ENCODE peak calls at places on chromosomes 12 and 14, in seven cellular contexts. One of them, this sample, is unnamed.

GRCh38 chr12:2792670-2793500 is 1.9 kb upstream of the FKBP4 start:
- DNase-seq in cardiac fibroblast: no peak
- DNase-seq in right atrium auricular region: no peak
- DNase-seq in astrocyte of the spinal cord: no peak
- DNase-seq in fibroblast of pulmonary artery: no peak
- DNase-seq in HCT116: no peak
- DNase-seq in A549: no peak
- DNase-seq in this sample: no peak

GRCh38 chr12:105773501-105773900 is 365.3 kb downstream of the NUAK1 start:
- DNase-seq in cardiac fibroblast: no peak
- DNase-seq in right atrium auricular region: no peak
- DNase-seq in astrocyte of the spinal cord: no peak
- DNase-seq in fibroblast of pulmonary artery: no peak
- DNase-seq in HCT116: no peak
- DNase-seq in A549: no peak
- DNase-seq in this sample: no peak

GRCh38 chr12:2169964-2170363 is 117.2 kb downstream of the CACNA1C start:
- DNase-seq in cardiac fibroblast: no peak
- DNase-seq in right atrium auricular region: no peak
- DNase-seq in astrocyte of the spinal cord: peak
- DNase-seq in fibroblast of pulmonary artery: no peak
- DNase-seq in HCT116: no peak
- DNase-seq in A549: no peak
- DNase-seq in this sample: no peak

GRCh38 chr14:90907178-90907577 is 90.9 kb upstream of the TTC7B start:
- DNase-seq in cardiac fibroblast: no peak
- DNase-seq in right atrium auricular region: no peak
- DNase-seq in astrocyte of the spinal cord: no peak
- DNase-seq in fibroblast of pulmonary artery: no peak
- DNase-seq in HCT116: no peak
- DNase-seq in A549: no peak
- DNase-seq in this sample: no peak

GRCh38 chr14:98754343-98755025 is 517.5 kb downstream of the BCL11B start:
- DNase-seq in cardiac fibroblast: no peak
- DNase-seq in right atrium auricular region: no peak
- DNase-seq in astrocyte of the spinal cord: peak
- DNase-seq in fibroblast of pulmonary artery: no peak
- DNase-seq in HCT116: no peak
- DNase-seq in A549: no peak
- DNase-seq in this sample: peak

GRCh38 chr12:6146951-6147350 is 22.5 kb upstream of the VWF start:
- DNase-seq in cardiac fibroblast: no peak
- DNase-seq in right atrium auricular region: no peak
- DNase-seq in astrocyte of the spinal cord: no peak
- DNase-seq in fibroblast of pulmonary artery: no peak
- DNase-seq in HCT116: no peak
- DNase-seq in A549: no peak
- DNase-seq in this sample: peak

GRCh38 chr14:103319422-103319821 is 14.6 kb upstream of the EIF5 start:
- DNase-seq in cardiac fibroblast: no peak
- DNase-seq in right atrium auricular region: no peak
- DNase-seq in astrocyte of the spinal cord: no peak
- DNase-seq in fibroblast of pulmonary artery: no peak
- DNase-seq in HCT116: no peak
- DNase-seq in A549: no peak
- DNase-seq in this sample: no peak

GRCh38 chr14:48874701-48875100 is 711.5 kb downstream of the RPS29 start:
- DNase-seq in cardiac fibroblast: no peak
- DNase-seq in right atrium auricular region: no peak
- DNase-seq in astrocyte of the spinal cord: no peak
- DNase-seq in fibroblast of pulmonary artery: no peak
- DNase-seq in HCT116: no peak
- DNase-seq in A549: no peak
- DNase-seq in this sample: no peak

GRCh38 chr12:19000836-19001235 is 128.7 kb upstream of the PLEKHA5 start:
- DNase-seq in cardiac fibroblast: no peak
- DNase-seq in right atrium auricular region: no peak
- DNase-seq in astrocyte of the spinal cord: no peak
- DNase-seq in fibroblast of pulmonary artery: no peak
- DNase-seq in HCT116: no peak
- DNase-seq in A549: no peak
- DNase-seq in this sample: no peak

GRCh38 chr14:83164016-83164415 is 1630.4 kb upstream of the SEL1L start:
- DNase-seq in cardiac fibroblast: no peak
- DNase-seq in right atrium auricular region: no peak
- DNase-seq in astrocyte of the spinal cord: peak
- DNase-seq in fibroblast of pulmonary artery: peak
- DNase-seq in HCT116: no peak
- DNase-seq in A549: no peak
- DNase-seq in this sample: peak

GRCh38 chr12:89092297-89092696 is 260.0 kb downstream of the DUSP6 start:
- DNase-seq in cardiac fibroblast: no peak
- DNase-seq in right atrium auricular region: no peak
- DNase-seq in astrocyte of the spinal cord: no peak
- DNase-seq in fibroblast of pulmonary artery: no peak
- DNase-seq in HCT116: no peak
- DNase-seq in A549: no peak
- DNase-seq in this sample: no peak

GRCh38 chr14:67569011-67569650 is 30.9 kb downstream of the PIGH start:
- DNase-seq in cardiac fibroblast: no peak
- DNase-seq in right atrium auricular region: no peak
- DNase-seq in astrocyte of the spinal cord: no peak
- DNase-seq in fibroblast of pulmonary artery: no peak
- DNase-seq in HCT116: no peak
- DNase-seq in A549: no peak
- DNase-seq in this sample: no peak

GRCh38 chr12:114628199-114628598 is 55.8 kb downstream of the TBX3 start:
- DNase-seq in cardiac fibroblast: no peak
- DNase-seq in right atrium auricular region: no peak
- DNase-seq in astrocyte of the spinal cord: no peak
- DNase-seq in fibroblast of pulmonary artery: no peak
- DNase-seq in HCT116: no peak
- DNase-seq in A549: peak
- DNase-seq in this sample: peak

GRCh38 chr14:51319181-51319597 is 79.1 kb downstream of the TMX1 start:
- DNase-seq in cardiac fibroblast: no peak
- DNase-seq in right atrium auricular region: no peak
- DNase-seq in astrocyte of the spinal cord: no peak
- DNase-seq in fibroblast of pulmonary artery: no peak
- DNase-seq in HCT116: no peak
- DNase-seq in A549: no peak
- DNase-seq in this sample: no peak

GRCh38 chr12:105384220-105384619 is 53.7 kb downstream of the C12orf75 start:
- DNase-seq in cardiac fibroblast: no peak
- DNase-seq in right atrium auricular region: no peak
- DNase-seq in astrocyte of the spinal cord: no peak
- DNase-seq in fibroblast of pulmonary artery: no peak
- DNase-seq in HCT116: no peak
- DNase-seq in A549: no peak
- DNase-seq in this sample: no peak

GRCh38 chr12:19689801-19690472 is 250.6 kb downstream of the AEBP2 start:
- DNase-seq in cardiac fibroblast: no peak
- DNase-seq in right atrium auricular region: no peak
- DNase-seq in astrocyte of the spinal cord: no peak
- DNase-seq in fibroblast of pulmonary artery: no peak
- DNase-seq in HCT116: peak
- DNase-seq in A549: no peak
- DNase-seq in this sample: peak

GRCh38 chr14:89502966-89503365 is 85.9 kb upstream of the FOXN3 start:
- DNase-seq in cardiac fibroblast: no peak
- DNase-seq in right atrium auricular region: peak
- DNase-seq in astrocyte of the spinal cord: no peak
- DNase-seq in fibroblast of pulmonary artery: no peak
- DNase-seq in HCT116: no peak
- DNase-seq in A549: no peak
- DNase-seq in this sample: no peak

GRCh38 chr12:3967556-3968160 is 94.5 kb upstream of the PARP11 start:
- DNase-seq in cardiac fibroblast: no peak
- DNase-seq in right atrium auricular region: no peak
- DNase-seq in astrocyte of the spinal cord: no peak
- DNase-seq in fibroblast of pulmonary artery: no peak
- DNase-seq in HCT116: no peak
- DNase-seq in A549: no peak
- DNase-seq in this sample: no peak

GRCh38 chr12:85779768-85780167 is 56.4 kb downstream of the RASSF9 start:
- DNase-seq in cardiac fibroblast: no peak
- DNase-seq in right atrium auricular region: no peak
- DNase-seq in astrocyte of the spinal cord: no peak
- DNase-seq in fibroblast of pulmonary artery: no peak
- DNase-seq in HCT116: no peak
- DNase-seq in A549: peak
- DNase-seq in this sample: peak

GRCh38 chr14:50059773-50060629 is 56.4 kb downstream of the VCPKMT start:
- DNase-seq in cardiac fibroblast: no peak
- DNase-seq in right atrium auricular region: no peak
- DNase-seq in astrocyte of the spinal cord: no peak
- DNase-seq in fibroblast of pulmonary artery: no peak
- DNase-seq in HCT116: no peak
- DNase-seq in A549: no peak
- DNase-seq in this sample: no peak

GRCh38 chr14:61177279-61178225 is 103.6 kb downstream of the TMEM30B start:
- DNase-seq in cardiac fibroblast: no peak
- DNase-seq in right atrium auricular region: no peak
- DNase-seq in astrocyte of the spinal cord: no peak
- DNase-seq in fibroblast of pulmonary artery: no peak
- DNase-seq in HCT116: peak
- DNase-seq in A549: no peak
- DNase-seq in this sample: peak

GRCh38 chr12:105948331-105948730 is 190.4 kb downstream of the NUAK1 start:
- DNase-seq in cardiac fibroblast: peak
- DNase-seq in right atrium auricular region: no peak
- DNase-seq in astrocyte of the spinal cord: peak
- DNase-seq in fibroblast of pulmonary artery: peak
- DNase-seq in HCT116: no peak
- DNase-seq in A549: no peak
- DNase-seq in this sample: no peak

GRCh38 chr14:95336192-95336760 is 16.6 kb upstream of the CLMN start:
- DNase-seq in cardiac fibroblast: no peak
- DNase-seq in right atrium auricular region: no peak
- DNase-seq in astrocyte of the spinal cord: no peak
- DNase-seq in fibroblast of pulmonary artery: no peak
- DNase-seq in HCT116: no peak
- DNase-seq in A549: no peak
- DNase-seq in this sample: no peak

GRCh38 chr14:100028990-100029677 is 36.1 kb upstream of the EVL start:
- DNase-seq in cardiac fibroblast: peak
- DNase-seq in right atrium auricular region: no peak
- DNase-seq in astrocyte of the spinal cord: peak
- DNase-seq in fibroblast of pulmonary artery: peak
- DNase-seq in HCT116: no peak
- DNase-seq in A549: peak
- DNase-seq in this sample: no peak

GRCh38 chr14:100020623-100021022 is 44.6 kb upstream of the EVL start:
- DNase-seq in cardiac fibroblast: no peak
- DNase-seq in right atrium auricular region: no peak
- DNase-seq in astrocyte of the spinal cord: no peak
- DNase-seq in fibroblast of pulmonary artery: no peak
- DNase-seq in HCT116: no peak
- DNase-seq in A549: no peak
- DNase-seq in this sample: no peak

GRCh38 chr14:100022772-100023451 is 42.3 kb upstream of the EVL start:
- DNase-seq in cardiac fibroblast: peak
- DNase-seq in right atrium auricular region: no peak
- DNase-seq in astrocyte of the spinal cord: peak
- DNase-seq in fibroblast of pulmonary artery: no peak
- DNase-seq in HCT116: no peak
- DNase-seq in A549: no peak
- DNase-seq in this sample: peak

GRCh38 chr14:100027771-100028490 is 37.3 kb upstream of the EVL start:
- DNase-seq in cardiac fibroblast: peak
- DNase-seq in right atrium auricular region: no peak
- DNase-seq in astrocyte of the spinal cord: no peak
- DNase-seq in fibroblast of pulmonary artery: no peak
- DNase-seq in HCT116: no peak
- DNase-seq in A549: no peak
- DNase-seq in this sample: no peak

DNA sequence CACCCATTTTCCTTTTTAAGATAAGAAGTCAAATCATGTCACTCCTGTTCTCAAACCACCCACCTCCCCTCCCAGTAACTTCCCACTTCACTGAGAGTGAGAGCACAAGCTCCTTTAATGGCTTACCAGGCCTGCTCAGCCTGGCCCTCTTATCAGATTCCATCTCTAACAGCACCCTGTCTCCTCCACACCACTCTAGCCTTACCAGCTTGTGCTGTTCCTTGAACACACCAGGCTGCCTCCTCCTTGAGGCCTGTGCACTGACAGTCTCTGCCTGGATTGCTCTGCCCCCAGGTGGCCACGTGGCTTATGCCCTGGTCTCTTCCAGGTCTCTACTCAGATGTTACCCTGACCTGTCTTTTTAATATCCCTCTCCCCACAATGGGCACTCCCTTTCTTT is 40.1 kb upstream of the EVL start:
- DNase-seq in cardiac fibroblast: peak
- DNase-seq in right atrium auricular region: no peak
- DNase-seq in astrocyte of the spinal cord: no peak
- DNase-seq in fibroblast of pulmonary artery: peak
- DNase-seq in HCT116: peak
- DNase-seq in A549: peak
- DNase-seq in this sample: peak
- H3K4me3 ChIP-seq in cardiac fibroblast: no peak
- H3K4me3 ChIP-seq in right atrium auricular region: no peak
- H3K4me3 ChIP-seq in astrocyte of the spinal cord: no peak
- H3K4me3 ChIP-seq in fibroblast of pulmonary artery: no peak
- H3K4me3 ChIP-seq in HCT116: no peak
- H3K4me3 ChIP-seq in A549: no peak
- H3K4me3 ChIP-seq in this sample: no peak

DNA sequence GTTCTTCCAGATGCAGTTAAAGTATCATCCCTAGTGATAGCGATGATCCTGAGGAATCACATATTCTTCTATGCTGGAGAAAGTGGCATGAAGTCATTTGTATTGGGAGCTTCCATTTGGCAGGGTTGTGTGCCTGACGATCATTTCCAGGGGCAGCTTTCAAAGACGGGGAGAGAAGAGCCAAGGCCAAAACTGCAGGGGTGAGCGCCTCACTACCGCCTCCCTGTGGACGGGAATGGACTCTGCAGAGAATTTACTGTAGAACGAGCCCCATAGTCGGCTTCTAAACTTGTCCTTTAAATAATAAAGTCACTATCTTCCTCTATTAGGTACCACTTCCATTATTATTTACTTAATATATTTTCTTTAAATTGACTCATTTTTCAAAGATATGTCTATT is 555.9 kb upstream of the TMEM132C start:
- DNase-seq in cardiac fibroblast: no peak
- DNase-seq in right atrium auricular region: no peak
- DNase-seq in astrocyte of the spinal cord: no peak
- DNase-seq in fibroblast of pulmonary artery: no peak
- DNase-seq in HCT116: no peak
- DNase-seq in A549: no peak
- DNase-seq in this sample: no peak
- TF ChIP-seq CTCF in cardiac fibroblast: no peak
- TF ChIP-seq CTCF in right atrium auricular region: no peak
- TF ChIP-seq CTCF in astrocyte of the spinal cord: peak
- TF ChIP-seq CTCF in fibroblast of pulmonary artery: no peak
- TF ChIP-seq CTCF in HCT116: peak
- TF ChIP-seq CTCF in A549: no peak
- TF ChIP-seq CTCF in this sample: no peak

GRCh38 chr12:131671276-131671675 is 39.6 kb upstream of the SFSWAP start:
- DNase-seq in cardiac fibroblast: no peak
- DNase-seq in right atrium auricular region: no peak
- DNase-seq in astrocyte of the spinal cord: no peak
- DNase-seq in fibroblast of pulmonary artery: no peak
- DNase-seq in HCT116: no peak
- DNase-seq in A549: no peak
- DNase-seq in this sample: no peak
- H3K4me3 ChIP-seq in cardiac fibroblast: no peak
- H3K4me3 ChIP-seq in right atrium auricular region: no peak
- H3K4me3 ChIP-seq in astrocyte of the spinal cord: no peak
- H3K4me3 ChIP-seq in fibroblast of pulmonary artery: no peak
- H3K4me3 ChIP-seq in HCT116: no peak
- H3K4me3 ChIP-seq in A549: no peak
- H3K4me3 ChIP-seq in this sample: no peak

GRCh38 chr14:74526854-74527585 is 33.5 kb downstream of the ISCA2 start:
- DNase-seq in cardiac fibroblast: peak
- DNase-seq in right atrium auricular region: no peak
- DNase-seq in astrocyte of the spinal cord: no peak
- DNase-seq in fibroblast of pulmonary artery: peak
- DNase-seq in HCT116: no peak
- DNase-seq in A549: no peak
- DNase-seq in this sample: no peak
- TF ChIP-seq CTCF in cardiac fibroblast: no peak
- TF ChIP-seq CTCF in right atrium auricular region: no peak
- TF ChIP-seq CTCF in astrocyte of the spinal cord: no peak
- TF ChIP-seq CTCF in fibroblast of pulmonary artery: no peak
- TF ChIP-seq CTCF in HCT116: peak
- TF ChIP-seq CTCF in A549: no peak
- TF ChIP-seq CTCF in this sample: no peak